ENCODE peak calls at places on chromosomes 5 and 9, in five cellular contexts. X, T, Y, L and V are unnamed samples.

GRCh38 chr9:109383947-109384346 is 63.1 kb upstream of the EPB41L4B start:
- DNase-seq in X (no peak), T (no peak), Y (no peak), L (no peak), V (peak; percentile 60)

GRCh38 chr5:42301349-42301748 is 121.9 kb upstream of the GHR start:
- DNase-seq in X (no peak), T (peak; percentile 98), Y (no peak), L (no peak), V (peak; percentile 49)

GRCh38 chr9:126805546-126806262 is 864 bp downstream of the ZBTB43 start:
- DNase-seq in X (peak; percentile 25), T (peak; percentile 75), Y (peak; percentile 85), L (peak; percentile 6), V (peak; percentile 86)

GRCh38 chr9:117414220-117414905 is 494 bp downstream of the ASTN2 start:
- DNase-seq in X (no peak), T (no peak), Y (peak; percentile 18), L (peak; percentile 66), V (peak; percentile 50)

GRCh38 chr5:43601454-43602260 is 1.3 kb upstream of the NNT start:
- DNase-seq in X (peak; percentile 50), T (peak; percentile 42), Y (peak; percentile 30), L (no peak), V (peak; percentile 65)

GRCh38 chr5:140243855-140244254 is 59.0 kb downstream of the PFDN1 start:
- DNase-seq in X (no peak), T (no peak), Y (no peak), L (no peak), V (no peak)

GRCh38 chr5:177958696-177959095 is 37.3 kb downstream of the PROP1 start:
- DNase-seq in X (no peak), T (no peak), Y (no peak), L (peak; percentile 48), V (no peak)

GRCh38 chr5:175354961-175355360 is 89.0 kb downstream of the DRD1 start:
- DNase-seq in X (no peak), T (no peak), Y (no peak), L (no peak), V (no peak)

GRCh38 chr9:87039809-87040392 is 92.6 kb upstream of the GAS1 start:
- DNase-seq in X (peak; percentile 0), T (no peak), Y (peak; percentile 68), L (no peak), V (peak; percentile 68)

GRCh38 chr5:53733853-53734252 is 173.4 kb downstream of the NDUFS4 start:
- DNase-seq in X (no peak), T (peak; percentile 6), Y (peak; percentile 9), L (peak; percentile 29), V (no peak)

GRCh38 chr5:15703901-15704300 is 203.9 kb downstream of the FBXL7 start:
- DNase-seq in X (no peak), T (no peak), Y (no peak), L (no peak), V (peak; percentile 76)

GRCh38 chr9:20771721-20772120 is 87.7 kb downstream of the FOCAD start:
- DNase-seq in X (no peak), T (no peak), Y (no peak), L (no peak), V (no peak)

GRCh38 chr5:151040211-151040747 is 19.9 kb downstream of the GPX3 start:
- DNase-seq in X (no peak), T (peak; percentile 90), Y (peak; percentile 82), L (no peak), V (peak; percentile 44)

GRCh38 chr5:95350631-95351030 is 40.5 kb upstream of the FAM81B start:
- DNase-seq in X (no peak), T (no peak), Y (no peak), L (no peak), V (no peak)

GRCh38 chr5:154962494-154962893 is 21.6 kb downstream of the MRPL22 start:
- DNase-seq in X (peak; percentile 28), T (peak; percentile 88), Y (peak; percentile 88), L (no peak), V (peak; percentile 59)

GRCh38 chr5:42403236-42403635 is 20.0 kb upstream of the GHR start:
- DNase-seq in X (no peak), T (no peak), Y (no peak), L (peak; percentile 27), V (no peak)

GRCh38 chr5:6717247-6717646 is 4.0 kb downstream of the TENT4A start:
- DNase-seq in X (no peak), T (no peak), Y (no peak), L (no peak), V (no peak)
- H3K79me2 ChIP-seq in X (peaks cover 80% of the 10 kb centered on the region), T (peaks cover 81% of the 10 kb centered on the region), Y (peaks cover 82% of the 10 kb centered on the region), L (peaks cover 77% of the 10 kb centered on the region), V (peaks cover 77% of the 10 kb centered on the region)

DNA sequence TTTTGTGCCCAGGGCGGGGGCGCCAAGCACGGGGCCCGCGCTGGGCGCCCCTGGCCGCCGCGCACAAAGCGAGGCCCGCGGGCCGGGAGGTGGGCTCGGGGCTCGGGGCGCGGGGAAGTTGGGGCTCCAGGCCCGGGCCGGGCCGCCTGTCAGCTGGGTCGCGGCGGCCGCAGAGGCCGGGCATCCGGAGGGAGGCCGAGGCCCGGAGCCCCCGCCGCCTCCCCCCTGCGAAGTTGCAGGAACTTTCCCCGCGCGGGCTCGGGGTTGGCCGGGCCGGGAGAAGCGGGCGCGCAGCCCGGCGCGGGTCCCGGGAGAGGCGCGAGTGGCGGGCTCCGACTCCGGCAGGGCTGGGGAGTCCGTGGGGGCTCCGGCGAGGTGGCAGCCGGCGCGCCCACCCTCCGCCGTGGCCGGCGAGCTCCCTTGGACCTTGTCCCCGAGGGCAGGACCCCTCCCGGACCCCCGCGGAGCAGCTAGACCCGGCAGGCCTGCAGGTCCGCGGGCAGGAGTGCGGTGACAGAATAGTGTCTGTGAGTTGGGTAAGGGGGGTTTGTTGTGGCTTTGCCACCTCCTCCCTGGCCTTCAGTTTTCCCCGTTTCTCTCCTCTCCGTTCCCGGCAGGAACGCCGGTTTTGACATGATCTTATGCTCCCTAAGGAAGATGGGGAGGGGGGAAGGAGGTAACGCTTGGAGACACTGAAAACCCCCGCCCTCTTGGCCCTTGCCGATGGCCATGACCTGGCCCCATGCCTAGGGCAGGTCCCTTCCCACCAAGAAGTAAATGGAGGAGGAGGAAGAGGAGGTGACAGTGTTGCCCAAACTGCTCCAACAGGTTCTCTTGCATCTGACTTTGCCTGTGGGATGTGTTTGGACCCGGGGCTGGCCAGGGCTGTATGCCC is 908 bp downstream of the PHF2 start:
- DNase-seq in X (no peak), T (peak; percentile 60), Y (peak; percentile 40), L (peak; percentile 59), V (peak; percentile 60)
- H3K79me2 ChIP-seq in X (peaks cover 69% of the 10 kb centered on the region), T (peaks cover 60% of the 10 kb centered on the region), Y (peaks cover 57% of the 10 kb centered on the region), L (peaks cover 33% of the 10 kb centered on the region), V (peaks cover 71% of the 10 kb centered on the region)

DNA sequence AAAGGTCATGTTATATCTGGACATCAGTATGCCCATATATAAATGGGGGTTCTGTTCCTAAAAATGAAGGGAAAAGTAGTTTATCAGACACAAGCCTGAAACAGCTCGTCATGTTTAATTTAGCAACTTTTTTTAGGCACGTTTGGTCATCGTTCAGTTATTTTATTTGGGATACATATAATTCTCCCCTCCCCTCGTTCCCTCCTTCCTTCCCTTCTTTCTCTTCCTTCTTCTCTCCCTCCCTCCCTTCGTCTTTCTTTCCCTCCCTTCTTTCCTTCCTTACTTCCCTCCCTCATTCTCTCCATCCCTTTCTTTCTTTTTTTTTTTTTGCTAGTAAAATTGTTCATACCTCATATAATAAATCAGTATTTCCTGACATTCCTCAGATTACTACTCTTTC is 3.4 kb downstream of the PPWD1 start:
- DNase-seq in X (no peak), T (no peak), Y (no peak), L (no peak), V (no peak)
- H3K79me2 ChIP-seq in X (peaks cover 60% of the 10 kb centered on the region), T (peaks cover 36% of the 10 kb centered on the region), Y (peaks cover 57% of the 10 kb centered on the region), L (peaks cover 53% of the 10 kb centered on the region), V (peaks cover 65% of the 10 kb centered on the region)

DNA sequence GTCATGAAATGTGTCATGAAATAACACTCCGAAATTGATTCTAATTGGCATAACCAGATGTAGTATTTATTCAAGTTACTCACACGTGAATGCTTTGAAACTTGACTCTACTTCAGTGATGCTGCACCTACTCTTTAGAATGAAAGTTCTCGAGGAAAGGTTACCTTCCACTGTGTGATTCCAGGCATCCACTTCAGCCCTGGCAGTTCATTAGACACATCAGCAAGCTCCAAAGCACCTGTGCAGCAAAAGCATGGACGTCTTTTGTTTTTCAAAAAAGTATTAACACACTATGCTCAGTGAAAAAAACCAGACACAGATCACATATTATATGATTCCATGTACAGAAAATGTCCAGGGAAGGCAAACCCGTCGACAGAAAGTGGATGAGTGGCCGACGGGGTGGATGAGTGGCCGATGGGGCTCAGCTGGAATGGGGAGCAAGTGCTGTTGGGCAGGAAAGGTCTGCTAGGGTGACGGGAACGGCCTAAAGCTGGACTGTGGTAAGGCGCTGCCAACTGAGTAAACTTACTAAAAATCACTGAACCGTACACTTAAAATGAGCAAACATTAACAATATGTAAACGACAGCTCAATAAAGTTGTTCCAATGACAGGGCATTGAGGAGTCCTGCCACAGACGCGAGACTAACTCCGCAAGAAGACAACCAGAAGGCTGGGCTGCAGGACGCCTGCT is 21.1 kb downstream of the NSUN2 start:
- DNase-seq in X (no peak), T (no peak), Y (no peak), L (no peak), V (no peak)
- H3K79me2 ChIP-seq in X (peaks cover 64% of the 10 kb centered on the region), T (peaks cover 57% of the 10 kb centered on the region), Y (peaks cover 79% of the 10 kb centered on the region), L (peaks cover 59% of the 10 kb centered on the region), V (peaks cover 87% of the 10 kb centered on the region)

DNA sequence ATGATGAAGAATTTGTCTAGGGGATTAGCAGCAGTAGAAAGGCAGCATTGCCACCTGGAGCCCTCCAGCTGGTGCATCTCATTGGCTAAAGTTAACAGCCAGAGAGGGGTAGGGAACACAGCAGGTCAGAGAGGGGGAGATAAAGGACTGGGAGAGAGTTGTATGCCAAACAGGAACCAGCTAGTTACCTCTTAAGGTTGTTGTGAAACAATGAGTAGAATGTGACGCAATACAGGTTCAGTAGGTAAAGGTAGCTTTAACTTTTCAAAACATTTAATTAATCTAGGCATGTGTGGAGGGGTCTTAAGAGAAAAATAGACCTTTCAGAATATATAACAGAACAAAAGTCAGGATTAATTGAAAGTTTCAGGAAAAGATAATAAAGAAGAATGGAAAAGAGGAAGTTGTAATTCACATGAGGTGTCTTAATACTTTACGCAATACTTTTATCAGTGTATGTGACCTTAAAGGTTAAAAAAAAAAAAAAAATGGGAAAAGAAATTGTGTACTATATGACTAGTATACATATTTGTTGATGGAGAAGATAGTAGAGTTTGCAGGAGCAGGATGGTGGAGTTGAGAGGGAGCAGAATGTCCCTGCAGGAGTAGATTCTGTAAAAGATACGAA is 14.3 kb downstream of the FBXO38 start:
- DNase-seq in X (no peak), T (peak; percentile 54), Y (peak; percentile 33), L (peak; percentile 91), V (no peak)
- H3K79me2 ChIP-seq in X (peaks cover 42% of the 10 kb centered on the region), T (peaks cover 19% of the 10 kb centered on the region), Y (peaks cover 36% of the 10 kb centered on the region), L (peaks cover 14% of the 10 kb centered on the region), V (peaks cover 80% of the 10 kb centered on the region)

GRCh38 chr9:96417051-96417586 is 1.1 kb downstream of the ZNF367 start:
- DNase-seq in X (peak; percentile 47), T (peak; percentile 74), Y (peak; percentile 73), L (peak; percentile 91), V (peak; percentile 91)

GRCh38 chr9:96411129-96411820 is 6.9 kb downstream of the ZNF367 start:
- DNase-seq in X (no peak), T (no peak), Y (no peak), L (no peak), V (no peak)

GRCh38 chr9:96413312-96414221 is 4.6 kb downstream of the ZNF367 start:
- DNase-seq in X (no peak), T (no peak), Y (no peak), L (no peak), V (no peak)

GRCh38 chr9:96408409-96409280 is 9.5 kb downstream of the ZNF367 start:
- DNase-seq in X (no peak), T (no peak), Y (no peak), L (no peak), V (no peak)

GRCh38 chr9:96412174-96412913 is 5.8 kb downstream of the ZNF367 start:
- DNase-seq in X (no peak), T (no peak), Y (no peak), L (no peak), V (no peak)
- H3K79me2 ChIP-seq in X (peaks cover 62% of the 10 kb centered on the region), T (peaks cover 80% of the 10 kb centered on the region), Y (peaks cover 71% of the 10 kb centered on the region), L (peaks cover 86% of the 10 kb centered on the region), V (peaks cover 39% of the 10 kb centered on the region)